ENCODE peak calls at places on chromosomes 16 and 17, in five cellular contexts. N is mucosa of descending colon, I is tibial nerve, Q is PC-3, U is lung. M is an unnamed sample.

GRCh38 chr16:87263418-87264052 is 53.7 kb downstream of the C16orf95 start:
- DNase-seq in U (no peak), I (no peak), Q (peak; percentile 17), N (peak; percentile 49), M (no peak)

GRCh38 chr16:69717066-69717465 is 9.3 kb downstream of the NQO1 start:
- DNase-seq in U (no peak), I (no peak), N (no peak), Q (no peak), M (no peak)

GRCh38 chr17:8622191-8622590 is 8.3 kb downstream of the MYH10 start:
- DNase-seq in Q (no peak), U (no peak), N (no peak), I (no peak), M (no peak)

GRCh38 chr17:27631409-27631755 is 394 bp downstream of the LGALS9 start:
- DNase-seq in Q (no peak), N (no peak), U (no peak), I (no peak), M (no peak)

GRCh38 chr17:18270851-18271170 is 10.3 kb downstream of the MIEF2 start:
- DNase-seq in Q (no peak), I (no peak), U (no peak), N (no peak), M (no peak)

GRCh38 chr16:71472041-71472440 is 10.0 kb upstream of the ZNF23 start:
- DNase-seq in I (no peak), N (no peak), U (no peak), Q (no peak), M (no peak)

GRCh38 chr17:64326420-64327054 is 63.5 kb upstream of the TEX2 start:
- DNase-seq in Q (peak; percentile 98), I (peak; percentile 47), U (peak; percentile 89), N (peak; percentile 30), M (no peak)

GRCh38 chr17:301681-302299 is 50.8 kb downstream of the RPH3AL start:
- DNase-seq in U (no peak), I (peak; percentile 36), Q (peak; percentile 1), N (peak; percentile 46), M (no peak)

GRCh38 chr16:57536306-57537193 is at the start of gene CCDC102A:
- DNase-seq in I (no peak), N (peak; percentile 60), U (no peak), Q (peak; percentile 37), M (peak; percentile 39)

GRCh38 chr17:72877348-72877747 is 215.1 kb downstream of the SLC39A11 start:
- DNase-seq in U (no peak), I (no peak), N (no peak), Q (no peak), M (no peak)

GRCh38 chr17:72876413-72876812 is 216.1 kb downstream of the SLC39A11 start:
- DNase-seq in U (no peak), Q (no peak), N (no peak), I (no peak), M (no peak)

GRCh38 chr17:72878975-72879660 is 213.4 kb downstream of the SLC39A11 start:
- DNase-seq in Q (no peak), U (no peak), I (no peak), N (no peak), M (no peak)

GRCh38 chr17:72883351-72883750 is 209.1 kb downstream of the SLC39A11 start:
- DNase-seq in Q (no peak), I (no peak), N (no peak), U (no peak), M (no peak)

DNA sequence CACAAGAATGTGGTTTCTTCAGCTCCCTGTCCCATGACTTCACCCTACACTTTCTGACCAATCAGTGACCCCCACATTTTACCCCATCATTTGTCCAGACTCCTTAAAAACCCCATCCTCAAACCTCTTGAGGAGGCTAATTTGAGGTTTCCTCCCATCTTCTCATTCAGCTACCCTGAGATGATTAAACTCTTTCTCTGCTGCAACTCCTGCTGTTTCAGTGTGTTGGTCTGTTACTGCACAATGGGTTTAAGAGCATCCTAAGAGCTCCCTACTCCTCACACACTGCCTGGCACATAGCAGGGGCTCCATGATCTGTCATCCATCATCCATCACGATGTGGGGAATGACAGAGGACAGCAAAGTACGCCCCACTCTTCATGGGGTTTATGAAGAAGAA is 212.6 kb downstream of the SLC39A11 start:
- DNase-seq in Q (no peak), I (no peak), N (no peak), U (no peak), M (no peak)
- H3K9me3 ChIP-seq in Q (peaks cover 34% of the 10 kb centered on the region), I (no peaks in the 10 kb centered on the region), N (peaks cover 43% of the 10 kb centered on the region), U (peaks cover 2% of the 10 kb centered on the region), M (no peaks in the 10 kb centered on the region)

DNA sequence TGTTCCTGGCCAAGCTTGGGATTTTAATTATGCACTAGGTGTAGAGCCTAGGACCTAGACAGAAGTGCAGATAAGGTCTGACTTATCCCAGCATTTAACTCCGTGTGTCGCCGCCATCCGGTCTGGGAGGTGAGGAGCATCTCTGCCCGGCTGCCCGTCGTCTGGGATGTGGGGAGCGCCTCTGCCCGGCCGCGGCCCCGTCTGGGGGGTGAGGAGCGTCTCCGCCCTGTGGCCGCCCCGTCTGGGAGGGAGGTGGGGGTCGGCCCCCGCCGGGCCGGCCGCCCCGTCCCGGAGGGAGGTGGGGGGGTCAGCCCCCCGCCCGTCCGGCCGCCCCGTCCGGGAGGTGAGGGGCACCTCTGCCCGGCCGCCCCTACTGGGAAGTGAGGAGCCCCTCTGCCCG is 7.1 kb upstream of the B4GALNT2 start:
- DNase-seq in U (no peak), I (no peak), Q (no peak), N (peak; percentile 53), M (no peak)
- H3K9me3 ChIP-seq in U (no peaks in the 10 kb centered on the region), I (no peaks in the 10 kb centered on the region), Q (peaks cover 3% of the 10 kb centered on the region), N (no peaks in the 10 kb centered on the region), M (no peaks in the 10 kb centered on the region)

GRCh38 chr16:81973737-81974136 is 37.5 kb downstream of the SDR42E1 start:
- DNase-seq in Q (no peak), N (no peak), U (no peak), I (no peak), M (no peak)
- H3K9me3 ChIP-seq in Q (peaks cover 8% of the 10 kb centered on the region), N (peaks cover 15% of the 10 kb centered on the region), U (peaks cover 9% of the 10 kb centered on the region), I (no peaks in the 10 kb centered on the region), M (peaks cover 4% of the 10 kb centered on the region)

GRCh38 chr16:20519231-20519630 is 56.9 kb downstream of the ACSM2B start:
- DNase-seq in U (no peak), N (no peak), Q (no peak), I (no peak), M (no peak)

GRCh38 chr16:20520103-20520502 is 56.1 kb downstream of the ACSM2B start:
- DNase-seq in U (no peak), Q (no peak), I (no peak), N (no peak), M (no peak)

GRCh38 chr16:20515580-20516179 is 60.5 kb downstream of the ACSM2B start:
- DNase-seq in I (no peak), Q (no peak), N (no peak), U (no peak), M (no peak)

DNA sequence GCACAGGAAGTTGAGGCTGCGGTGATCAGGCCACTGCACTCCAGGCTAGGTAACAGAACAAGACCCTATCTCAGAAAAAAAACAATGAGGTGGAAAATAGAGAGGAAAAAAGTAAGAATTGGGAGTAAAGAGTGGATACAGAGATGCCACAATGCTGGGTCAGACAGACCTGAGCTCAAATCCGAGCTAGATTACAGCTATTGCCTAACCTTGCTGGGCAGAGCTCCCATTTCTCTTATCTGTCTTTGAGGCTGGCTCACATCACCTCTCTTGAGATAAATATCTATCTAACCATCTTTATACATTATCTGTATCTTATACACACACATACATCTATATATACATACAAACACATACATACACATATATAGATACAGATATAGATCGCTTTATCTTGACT is 59.0 kb downstream of the ACSM2B start:
- DNase-seq in Q (no peak), N (no peak), I (no peak), U (no peak), M (no peak)
- H3K9me3 ChIP-seq in Q (no peaks in the 10 kb centered on the region), N (no peaks in the 10 kb centered on the region), I (no peaks in the 10 kb centered on the region), U (no peaks in the 10 kb centered on the region), M (no peaks in the 10 kb centered on the region)

GRCh38 chr17:21304091-21304490 is 19.6 kb downstream of the MAP2K3 start:
- DNase-seq in Q (no peak), U (no peak), I (no peak), N (peak; percentile 21), M (no peak)
- H3K9me3 ChIP-seq in Q (no peaks in the 10 kb centered on the region), U (no peaks in the 10 kb centered on the region), I (no peaks in the 10 kb centered on the region), N (peaks cover 8% of the 10 kb centered on the region), M (no peaks in the 10 kb centered on the region)

DNA sequence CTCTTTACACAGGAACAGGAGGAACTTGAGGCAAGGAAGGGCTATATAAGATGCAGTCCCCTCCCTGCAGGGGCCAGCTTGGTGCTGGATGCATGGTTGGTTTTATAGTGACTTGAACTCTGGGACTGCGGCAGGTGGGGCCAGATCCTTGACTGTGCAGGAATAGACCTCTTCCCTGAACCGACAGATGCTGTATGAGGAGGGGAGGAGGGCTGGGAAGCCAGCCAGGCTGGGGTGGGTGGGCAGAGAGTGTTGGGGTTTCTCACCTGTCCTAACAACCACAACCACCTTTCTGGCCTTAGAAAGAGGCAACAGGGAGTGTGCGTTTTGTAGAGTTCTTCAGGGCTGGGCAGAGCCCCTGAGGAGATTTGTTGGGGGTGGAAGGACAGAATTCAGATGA is 798.1 kb downstream of the KCNJ18 start:
- DNase-seq in N (no peak), U (no peak), I (no peak), Q (no peak), M (no peak)
- H3K9me3 ChIP-seq in N (peaks cover 75% of the 10 kb centered on the region), U (no peaks in the 10 kb centered on the region), I (no peaks in the 10 kb centered on the region), Q (no peaks in the 10 kb centered on the region), M (peaks cover 4% of the 10 kb centered on the region)